ENCODE peak calls at places on chromosome 1, in eight cellular contexts. Q is K562, U is A549, D is H1, M is endothelial cell of umbilical vein, G is ovary, B is HCT116, V is uterus. I is an unnamed sample.

GRCh38 chr1:61910035-61910434 is 167.8 kb downstream of the PATJ start:
- DNase-seq in V (no peak), G (no peak), D (no peak), U (no peak), M (no peak), B (no peak), Q (no peak), I (no peak)

GRCh38 chr1:167158813-167159275 is 61.8 kb upstream of the POU2F1 start:
- DNase-seq in U (no peak), Q (no peak), D (no peak), M (no peak), G (no peak), V (no peak), B (no peak), I (no peak)

GRCh38 chr1:214902636-214903320 is 179.8 kb upstream of the KCNK2 start:
- DNase-seq in G (no peak), Q (no peak), D (no peak), B (peak), V (no peak), M (peak), U (no peak), I (no peak)

GRCh38 chr1:221782970-221783369 is 41.1 kb upstream of the DUSP10 start:
- DNase-seq in M (no peak), B (no peak), Q (no peak), U (no peak), D (no peak), V (no peak), G (no peak), I (no peak)

GRCh38 chr1:17194981-17195528 is 9.9 kb upstream of the PADI1 start:
- DNase-seq in B (no peak), G (peak), Q (no peak), M (no peak), D (no peak), U (no peak), V (no peak), I (no peak)

GRCh38 chr1:224182057-224182865 is 779 bp upstream of the DEGS1 start:
- DNase-seq in U (peak), M (no peak), Q (peak), V (no peak), B (no peak), D (no peak), G (no peak), I (no peak)

GRCh38 chr1:216175714-216176113 is 247.5 kb downstream of the USH2A start:
- DNase-seq in M (no peak), V (no peak), G (no peak), Q (no peak), B (no peak), U (no peak), D (peak), I (peak)

GRCh38 chr1:38292969-38293368 is 246.4 kb upstream of the POU3F1 start:
- DNase-seq in V (no peak), U (no peak), B (no peak), M (no peak), Q (no peak), D (no peak), G (no peak), I (no peak)

GRCh38 chr1:25688390-25689119 is 72.0 kb downstream of the MAN1C1 start:
- DNase-seq in D (no peak), B (no peak), Q (no peak), G (no peak), M (no peak), V (no peak), U (no peak), I (no peak)

GRCh38 chr1:209150114-209150513 is 433.4 kb upstream of the CAMK1G start:
- DNase-seq in G (no peak), V (no peak), Q (peak), B (no peak), M (peak), D (no peak), U (no peak), I (peak)

GRCh38 chr1:6082430-6082971 is 36.8 kb downstream of the KCNAB2 start:
- DNase-seq in D (no peak), M (no peak), B (no peak), Q (peak), G (no peak), U (no peak), V (peak), I (no peak)

GRCh38 chr1:84504580-84505021 is 1.6 kb upstream of the SPATA1 start:
- DNase-seq in D (no peak), B (no peak), M (peak), Q (peak), U (no peak), G (no peak), V (no peak), I (no peak)

GRCh38 chr1:6380037-6380436 is 13.5 kb downstream of the ACOT7 start:
- DNase-seq in D (no peak), V (no peak), M (no peak), B (no peak), G (no peak), U (no peak), Q (no peak), I (no peak)

GRCh38 chr1:210222288-210223006 is 10.1 kb upstream of the SERTAD4 start:
- DNase-seq in Q (no peak), D (no peak), M (no peak), U (no peak), G (no peak), V (no peak), B (no peak), I (no peak)

GRCh38 chr1:91529856-91530255 is 29.2 kb downstream of the CDC7 start:
- DNase-seq in V (no peak), U (no peak), D (no peak), G (no peak), M (peak), B (peak), Q (peak), I (no peak)

GRCh38 chr1:115084902-115085505 is 4.3 kb downstream of the TSPAN2 start:
- DNase-seq in G (no peak), M (peak), D (no peak), U (no peak), B (no peak), Q (no peak), V (peak), I (no peak)

GRCh38 chr1:205293350-205294074 is 28.0 kb downstream of the NUAK2 start:
- DNase-seq in V (no peak), G (no peak), D (no peak), M (no peak), U (no peak), Q (no peak), B (no peak), I (no peak)

GRCh38 chr1:221776495-221777413 is 34.9 kb upstream of the DUSP10 start:
- DNase-seq in U (no peak), V (no peak), M (no peak), Q (peak), D (no peak), B (no peak), G (no peak), I (no peak)

GRCh38 chr1:145992502-145992936 is 3.9 kb downstream of the TXNIP start:
- DNase-seq in U (no peak), D (no peak), G (no peak), V (peak), B (no peak), M (no peak), Q (no peak), I (no peak)

GRCh38 chr1:145988773-145989172 is 7.6 kb downstream of the TXNIP start:
- DNase-seq in V (peak), G (no peak), U (no peak), M (no peak), B (no peak), Q (no peak), D (no peak), I (no peak)

GRCh38 chr1:145987926-145988325 is 8.5 kb downstream of the TXNIP start:
- DNase-seq in D (no peak), G (no peak), U (no peak), M (no peak), V (no peak), B (no peak), Q (no peak), I (no peak)

GRCh38 chr1:145991799-145992412 is 4.5 kb downstream of the TXNIP start:
- DNase-seq in D (no peak), B (no peak), M (no peak), V (peak), U (no peak), G (no peak), Q (peak), I (no peak)

GRCh38 chr1:145990249-145991097 is 5.9 kb downstream of the TXNIP start:
- DNase-seq in D (no peak), U (no peak), V (peak), Q (no peak), B (no peak), G (no peak), M (no peak), I (no peak)
- TF ChIP-seq POLR2A in D (no peak), U (no peak), V (no peak), Q (peak), B (no peak), G (no peak), M (no peak), I (no peak)

GRCh38 chr1:160069460-160070231 is at the start of gene KCNJ10:
- DNase-seq in M (no peak), B (no peak), G (no peak), V (no peak), Q (no peak), D (no peak), U (no peak), I (no peak)

GRCh38 chr1:160068231-160068630 is 1.7 kb downstream of the KCNJ10 start:
- DNase-seq in G (no peak), U (no peak), V (no peak), D (no peak), M (no peak), B (no peak), Q (no peak), I (no peak)

GRCh38 chr1:160066829-160067720 is 2.9 kb downstream of the KCNJ10 start:
- DNase-seq in M (no peak), V (peak), G (no peak), U (no peak), B (no peak), Q (no peak), D (no peak), I (no peak)

GRCh38 chr1:160071289-160071688 is 1.3 kb upstream of the KCNJ10 start:
- DNase-seq in V (no peak), D (no peak), U (no peak), B (no peak), M (no peak), Q (no peak), G (no peak), I (no peak)

GRCh38 chr1:160070243-160071163 is 543 bp upstream of the KCNJ10 start:
- DNase-seq in U (peak), Q (peak), B (no peak), D (no peak), V (peak), M (peak), G (peak), I (no peak)
- TF ChIP-seq POLR2A in U (no peak), Q (no peak), B (no peak), D (no peak), V (no peak), M (no peak), G (no peak), I (no peak)

DNA sequence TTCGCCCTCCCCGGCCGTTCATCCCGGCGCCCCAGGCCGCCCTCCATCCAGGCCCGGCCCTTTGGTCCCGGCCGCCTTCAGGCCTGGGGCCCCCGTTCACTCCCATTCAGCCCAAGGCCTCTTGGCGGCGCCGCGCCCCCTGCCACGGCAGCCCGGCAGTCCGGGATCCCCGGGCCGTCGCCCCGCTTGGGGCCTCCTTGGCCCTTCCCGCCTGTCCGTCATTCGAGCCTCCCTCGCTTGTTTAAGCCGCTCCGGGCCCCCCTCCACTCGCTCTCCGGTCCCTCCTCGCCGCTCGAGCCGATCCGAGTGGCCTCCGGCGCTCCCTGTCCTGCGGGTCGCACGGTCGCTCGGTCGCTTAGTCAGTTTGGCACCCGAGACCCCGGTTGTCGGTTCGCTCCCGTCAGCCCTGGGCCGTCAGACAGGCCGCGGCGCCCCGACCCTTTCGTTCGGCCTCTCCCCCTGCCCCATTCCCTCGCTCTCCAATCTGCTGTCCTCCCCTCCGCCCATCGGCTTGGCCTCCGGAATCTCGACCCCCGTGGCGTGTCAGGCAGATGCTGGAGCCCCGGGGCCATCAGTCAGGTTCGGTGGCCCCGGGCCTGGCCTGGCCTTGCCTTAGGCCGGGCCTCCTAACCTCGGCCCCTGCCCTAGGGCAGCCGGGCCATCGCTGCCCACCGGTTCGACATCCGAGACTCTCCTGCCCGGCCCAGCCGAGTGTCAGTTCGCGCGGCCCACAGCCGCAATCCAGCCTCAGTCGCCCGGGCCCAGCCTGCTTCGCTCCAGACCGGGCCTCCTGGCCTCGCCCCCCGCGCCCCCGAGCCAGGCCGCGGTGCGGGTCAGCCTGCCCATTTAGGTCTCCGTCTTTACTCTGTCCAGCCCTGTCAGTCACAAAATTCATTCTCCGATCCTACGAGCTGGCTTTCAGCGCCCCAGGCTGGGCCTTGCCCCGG is 1.1 kb downstream of the LRRC41 start:
- DNase-seq in G (peak), D (no peak), M (peak), V (peak), U (no peak), B (no peak), Q (peak), I (no peak)
- TF ChIP-seq POLR2A in G (no peak), D (no peak), M (no peak), V (no peak), U (no peak), B (no peak), Q (peak), I (no peak)

GRCh38 chr1:234148350-234148749 is 224.9 kb upstream of the COA6 start:
- DNase-seq in Q (no peak), M (no peak), D (no peak), V (no peak), G (no peak), B (no peak), U (no peak), I (no peak)
- TF ChIP-seq POLR2A in Q (no peak), M (no peak), D (no peak), V (no peak), G (no peak), B (no peak), U (no peak), I (no peak)